ENCODE peak calls at places on chromosomes 5 and 9, in six cellular contexts. T, N, U, Y, B and Q are unnamed samples.

GRCh38 chr9:99222416-99223280 is 566 bp downstream of the SEC61B start:
- DNase-seq in T (no peak), N (no peak), U (no peak), Y (peak; percentile 56), B (peak; percentile 11), Q (no peak)

GRCh38 chr9:37730256-37730655 is 23.3 kb upstream of the TRMT10B start:
- DNase-seq in T (no peak), N (no peak), U (no peak), Y (no peak), B (no peak), Q (peak; percentile 40)

GRCh38 chr5:172901012-172901780 is 58.0 kb upstream of the RPL26L1 start:
- DNase-seq in T (peak; percentile 78), N (no peak), U (no peak), Y (peak; percentile 97), B (peak; percentile 83), Q (no peak)

GRCh38 chr9:120544441-120544840 is 35.5 kb downstream of the CDK5RAP2 start:
- DNase-seq in T (peak; percentile 74), N (no peak), U (no peak), Y (no peak), B (no peak), Q (no peak)

GRCh38 chr5:114858964-114859363 is 310.7 kb downstream of the TRIM36 start:
- DNase-seq in T (no peak), N (no peak), U (no peak), Y (no peak), B (no peak), Q (no peak)

GRCh38 chr5:149325894-149326293 is 19.4 kb upstream of the GRPEL2 start:
- DNase-seq in T (no peak), N (no peak), U (no peak), Y (no peak), B (no peak), Q (no peak)

GRCh38 chr5:34486160-34486765 is 169.9 kb upstream of the RAI14 start:
- DNase-seq in T (peak; percentile 81), N (peak; percentile 74), U (peak; percentile 75), Y (peak; percentile 89), B (peak; percentile 90), Q (peak; percentile 73)

GRCh38 chr9:91655664-91656063 is 232.0 kb upstream of the NFIL3 start:
- DNase-seq in T (no peak), N (no peak), U (no peak), Y (no peak), B (peak; percentile 20), Q (no peak)

GRCh38 chr5:79151933-79152671 is 40.5 kb downstream of the BHMT start:
- DNase-seq in T (no peak), N (no peak), U (no peak), Y (no peak), B (no peak), Q (no peak)

GRCh38 chr5:56323505-56323904 is 90.4 kb upstream of the ANKRD55 start:
- DNase-seq in T (no peak), N (no peak), U (no peak), Y (peak; percentile 29), B (peak; percentile 76), Q (peak; percentile 80)

GRCh38 chr9:105864248-105864898 is 170.0 kb downstream of the TMEM38B start:
- DNase-seq in T (no peak), N (no peak), U (no peak), Y (no peak), B (no peak), Q (peak; percentile 92)

GRCh38 chr5:73902327-73903051 is 276.5 kb downstream of the ARHGEF28 start:
- DNase-seq in T (no peak), N (peak; percentile 77), U (no peak), Y (peak; percentile 74), B (peak; percentile 81), Q (peak; percentile 54)

GRCh38 chr5:96699186-96699820 is 37.1 kb downstream of the CAST start:
- DNase-seq in T (no peak), N (no peak), U (no peak), Y (peak; percentile 49), B (peak; percentile 43), Q (peak; percentile 47)

GRCh38 chr9:114387678-114388431 is at the start of gene AKNA:
- DNase-seq in T (peak; percentile 85), N (peak; percentile 89), U (peak; percentile 80), Y (peak; percentile 60), B (peak; percentile 87), Q (peak; percentile 31)

GRCh38 chr9:18888241-18888794 is 144.7 kb downstream of the SAXO1 start:
- DNase-seq in T (no peak), N (no peak), U (no peak), Y (peak; percentile 29), B (peak; percentile 33), Q (no peak)

GRCh38 chr9:98993570-98993945 is 49.9 kb downstream of the COL15A1 start:
- DNase-seq in T (no peak), N (no peak), U (no peak), Y (no peak), B (no peak), Q (no peak)

GRCh38 chr9:89878687-89879086 is 273.9 kb downstream of the GADD45G start:
- DNase-seq in T (peak; percentile 95), N (no peak), U (peak; percentile 83), Y (peak; percentile 21), B (no peak), Q (no peak)

GRCh38 chr5:10695055-10695649 is 65.9 kb downstream of the DAP start:
- DNase-seq in T (peak; percentile 76), N (peak; percentile 74), U (peak; percentile 82), Y (peak; percentile 69), B (peak; percentile 76), Q (peak; percentile 62)

GRCh38 chr5:154198611-154199230 is 8.2 kb downstream of the GALNT10 start:
- DNase-seq in T (no peak), N (no peak), U (no peak), Y (peak; percentile 69), B (peak; percentile 58), Q (peak; percentile 87)

GRCh38 chr5:125140855-125141254 is 394.4 kb upstream of the ZNF608 start:
- DNase-seq in T (no peak), N (peak; percentile 5), U (no peak), Y (peak; percentile 88), B (peak; percentile 95), Q (peak; percentile 66)

GRCh38 chr9:86946712-86947145 is 577 bp downstream of the GAS1 start:
- DNase-seq in T (no peak), N (no peak), U (peak; percentile 73), Y (peak; percentile 50), B (peak; percentile 76), Q (no peak)

GRCh38 chr5:111829701-111830100 is 72.7 kb upstream of the NREP start:
- DNase-seq in T (no peak), N (no peak), U (no peak), Y (peak; percentile 94), B (peak; percentile 67), Q (peak; percentile 70)

GRCh38 chr9:136769710-136770191 is 5.4 kb upstream of the LCN15 start:
- DNase-seq in T (peak; percentile 66), N (peak; percentile 51), U (peak; percentile 58), Y (no peak), B (no peak), Q (no peak)
- TF ChIP-seq CTCF in T (peak; percentile 27), N (peak; percentile 65), U (no peak), Y (peak; percentile 39), B (peak; percentile 57), Q (peak; percentile 66)

DNA sequence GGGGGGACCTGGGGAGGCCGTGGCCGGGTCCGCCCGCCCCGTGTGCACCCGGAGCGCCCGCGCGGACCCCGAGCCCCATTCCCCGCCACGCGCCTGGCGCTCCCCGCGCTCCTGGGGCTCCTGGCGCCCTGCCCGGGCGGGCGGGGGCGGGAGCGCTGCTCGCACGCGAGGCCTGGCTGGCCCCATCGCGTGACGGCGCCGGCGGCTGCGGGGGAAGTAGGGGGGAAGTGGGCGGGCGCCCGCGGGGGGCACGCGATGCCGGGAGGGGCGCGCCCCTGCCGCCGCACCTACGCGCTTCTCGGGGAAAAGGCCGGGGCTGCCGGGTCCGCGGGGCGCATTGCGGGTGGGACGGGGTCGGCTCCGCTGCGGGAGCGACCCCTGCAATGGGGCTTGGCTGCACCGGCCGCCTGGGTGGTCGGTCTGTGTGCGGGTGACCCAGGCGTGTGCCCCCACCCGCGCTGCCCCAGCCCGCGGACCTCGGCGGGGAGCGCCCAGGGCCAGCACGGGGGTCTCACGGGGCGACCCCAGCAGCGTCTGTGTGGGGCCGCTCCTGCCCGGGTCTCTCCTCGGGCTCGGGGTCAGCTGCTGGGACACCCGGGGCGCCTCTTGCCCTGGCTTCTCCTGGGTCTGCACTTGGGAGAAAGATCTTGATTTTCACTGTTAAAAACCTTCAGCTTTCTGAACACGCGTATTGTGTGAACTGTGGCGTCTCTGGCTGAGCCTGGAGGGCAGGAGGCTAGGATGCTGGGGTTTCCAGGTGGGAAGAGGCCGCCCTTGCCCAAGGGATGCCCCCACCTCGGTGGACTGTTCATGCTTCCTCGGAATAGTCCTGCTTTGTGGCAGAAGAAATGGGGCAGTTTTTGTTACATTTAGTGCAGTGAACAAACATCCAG is 52.4 kb downstream of the AHRR start:
- DNase-seq in T (no peak), N (no peak), U (peak; percentile 40), Y (peak; percentile 55), B (peak; percentile 77), Q (peak; percentile 7)
- H3K4me3 ChIP-seq in T (peak overlapping the region; percentile 41), N (no peak overlapping the region), U (no peak overlapping the region), Y (peak overlapping the region; percentile 15), B (peak overlapping the region; percentile 31), Q (peak overlapping the region; percentile 29)

DNA sequence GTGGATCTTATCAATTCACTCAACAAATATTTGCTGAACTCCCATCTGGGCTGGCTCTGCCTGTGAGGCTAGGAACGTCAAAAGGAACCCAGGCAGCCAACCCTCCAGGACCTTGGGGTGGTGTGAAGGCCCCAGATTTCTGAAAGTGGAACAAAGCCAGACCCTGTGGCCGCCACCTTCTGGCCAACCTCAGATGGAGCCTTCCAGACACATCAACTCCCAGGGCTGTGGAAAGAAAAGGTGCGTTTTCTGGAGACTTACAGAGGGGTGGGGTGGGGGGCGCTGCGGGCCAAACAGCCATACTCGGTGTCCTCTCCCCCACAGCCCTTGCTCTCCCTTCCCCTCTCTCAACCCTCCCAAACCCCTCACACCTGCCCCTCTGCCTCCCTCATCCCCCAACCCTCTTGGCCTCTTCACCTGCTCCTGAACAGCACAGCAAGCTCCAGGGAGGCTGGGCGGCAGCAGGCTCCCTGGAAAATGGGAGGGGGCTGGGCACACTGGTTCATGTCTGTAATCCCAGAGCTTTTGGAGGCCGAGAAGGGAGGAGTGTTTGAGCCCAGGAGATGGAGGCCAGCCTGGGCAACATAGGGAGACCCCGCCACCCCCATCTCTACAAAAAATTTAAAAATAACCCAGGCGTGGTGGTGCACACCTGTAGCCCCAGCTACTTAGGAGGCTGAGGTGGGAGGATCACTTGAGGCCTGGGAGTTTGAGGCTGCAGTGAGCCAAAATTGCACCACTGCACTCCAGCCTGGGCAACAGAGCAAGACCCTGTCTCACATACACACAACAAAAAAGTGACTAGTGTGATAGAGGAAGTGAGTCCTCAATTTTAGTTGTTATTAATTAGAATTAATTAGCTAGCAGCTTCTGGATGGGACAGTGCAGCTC is 45.0 kb upstream of the PRRC2B start:
- DNase-seq in T (no peak), N (no peak), U (peak; percentile 31), Y (no peak), B (no peak), Q (no peak)
- TF ChIP-seq CTCF in T (no peak), N (peak; percentile 44), U (no peak), Y (no peak), B (peak; percentile 14), Q (no peak)

GRCh38 chr9:129143031-129143441 is 31.8 kb downstream of the PTPA start:
- DNase-seq in T (peak; percentile 95), N (peak; percentile 82), U (peak; percentile 83), Y (peak; percentile 94), B (peak; percentile 98), Q (peak; percentile 76)

GRCh38 chr9:129142115-129142514 is 30.9 kb downstream of the PTPA start:
- DNase-seq in T (no peak), N (peak; percentile 44), U (no peak), Y (no peak), B (no peak), Q (no peak)

GRCh38 chr9:129145316-129145715 is 32.7 kb downstream of the IER5L start:
- DNase-seq in T (no peak), N (no peak), U (no peak), Y (peak; percentile 65), B (peak; percentile 59), Q (no peak)

GRCh38 chr9:129142536-129142935 is 31.3 kb downstream of the PTPA start:
- DNase-seq in T (no peak), N (no peak), U (no peak), Y (no peak), B (no peak), Q (no peak)

GRCh38 chr9:129143461-129143927 is 32.3 kb downstream of the PTPA start:
- DNase-seq in T (peak; percentile 82), N (peak; percentile 77), U (peak; percentile 76), Y (peak; percentile 62), B (peak; percentile 99), Q (no peak)
- H3K4me3 ChIP-seq in T (peak overlapping the region; percentile 48), N (peak overlapping the region; percentile 61), U (peak overlapping the region; percentile 8), Y (peak overlapping the region; percentile 21), B (peak overlapping the region; percentile 4), Q (no peak overlapping the region)